ENCODE peak calls at places on chromosomes 6 and 20, in six cellular contexts. One of them, this sample, is unnamed. For H3K27me3, the result is how much of the 10 kb centered on the place peaks cover.

GRCh38 chr20:48394415-48395081 is 433.3 kb downstream of the PREX1 start:
- DNase-seq in gastrocnemius medialis: no peak
- DNase-seq in aorta: no peak
- DNase-seq in heart left ventricle: no peak
- DNase-seq in CD8-positive, alpha-beta T cell: no peak
- DNase-seq in GM23248: no peak
- DNase-seq in this sample: no peak

GRCh38 chr6:66735106-66735890 is 1028.3 kb upstream of the EYS start:
- DNase-seq in gastrocnemius medialis: no peak
- DNase-seq in aorta: no peak
- DNase-seq in heart left ventricle: no peak
- DNase-seq in CD8-positive, alpha-beta T cell: no peak
- DNase-seq in GM23248: no peak
- DNase-seq in this sample: no peak

GRCh38 chr6:127466416-127466815 is 7.2 kb upstream of the KIAA0408 start:
- DNase-seq in gastrocnemius medialis: no peak
- DNase-seq in aorta: no peak
- DNase-seq in heart left ventricle: no peak
- DNase-seq in CD8-positive, alpha-beta T cell: no peak
- DNase-seq in GM23248: no peak
- DNase-seq in this sample: no peak

GRCh38 chr6:140636237-140636636 is 1261.8 kb upstream of the CITED2 start:
- DNase-seq in gastrocnemius medialis: no peak
- DNase-seq in aorta: no peak
- DNase-seq in heart left ventricle: no peak
- DNase-seq in CD8-positive, alpha-beta T cell: no peak
- DNase-seq in GM23248: no peak
- DNase-seq in this sample: no peak

GRCh38 chr20:29689411-29690225 is 1567.8 kb upstream of the DEFB115 start:
- DNase-seq in gastrocnemius medialis: no peak
- DNase-seq in aorta: no peak
- DNase-seq in heart left ventricle: peak
- DNase-seq in CD8-positive, alpha-beta T cell: peak
- DNase-seq in GM23248: peak
- DNase-seq in this sample: no peak

GRCh38 chr6:47571488-47571887 is 93.9 kb downstream of the CD2AP start:
- DNase-seq in gastrocnemius medialis: no peak
- DNase-seq in aorta: no peak
- DNase-seq in heart left ventricle: no peak
- DNase-seq in CD8-positive, alpha-beta T cell: no peak
- DNase-seq in GM23248: peak
- DNase-seq in this sample: no peak

GRCh38 chr6:131519670-131520436 is 53.2 kb upstream of the ARG1 start:
- DNase-seq in gastrocnemius medialis: no peak
- DNase-seq in aorta: no peak
- DNase-seq in heart left ventricle: no peak
- DNase-seq in CD8-positive, alpha-beta T cell: peak
- DNase-seq in GM23248: peak
- DNase-seq in this sample: peak

GRCh38 chr20:36768768-36769430 is 4.7 kb downstream of the DSN1 start:
- DNase-seq in gastrocnemius medialis: no peak
- DNase-seq in aorta: no peak
- DNase-seq in heart left ventricle: no peak
- DNase-seq in CD8-positive, alpha-beta T cell: no peak
- DNase-seq in GM23248: peak
- DNase-seq in this sample: no peak

GRCh38 chr6:80886475-80886874 is 780.0 kb downstream of the BCKDHB start:
- DNase-seq in gastrocnemius medialis: no peak
- DNase-seq in aorta: no peak
- DNase-seq in heart left ventricle: no peak
- DNase-seq in CD8-positive, alpha-beta T cell: no peak
- DNase-seq in GM23248: no peak
- DNase-seq in this sample: no peak

GRCh38 chr6:21593927-21594421 is 423 bp downstream of the SOX4 start:
- DNase-seq in gastrocnemius medialis: no peak
- DNase-seq in aorta: no peak
- DNase-seq in heart left ventricle: peak
- DNase-seq in CD8-positive, alpha-beta T cell: peak
- DNase-seq in GM23248: peak
- DNase-seq in this sample: peak

GRCh38 chr6:33748851-33749250 is 2.1 kb upstream of the IP6K3 start:
- DNase-seq in gastrocnemius medialis: peak
- DNase-seq in aorta: no peak
- DNase-seq in heart left ventricle: no peak
- DNase-seq in CD8-positive, alpha-beta T cell: no peak
- DNase-seq in GM23248: no peak
- DNase-seq in this sample: no peak

GRCh38 chr6:24382220-24382540 is 20.6 kb upstream of the MRS2 start:
- DNase-seq in gastrocnemius medialis: no peak
- DNase-seq in aorta: no peak
- DNase-seq in heart left ventricle: no peak
- DNase-seq in CD8-positive, alpha-beta T cell: no peak
- DNase-seq in GM23248: no peak
- DNase-seq in this sample: no peak

GRCh38 chr6:127811939-127812338 is 88.9 kb downstream of the THEMIS start:
- DNase-seq in gastrocnemius medialis: no peak
- DNase-seq in aorta: no peak
- DNase-seq in heart left ventricle: no peak
- DNase-seq in CD8-positive, alpha-beta T cell: no peak
- DNase-seq in GM23248: no peak
- DNase-seq in this sample: no peak

GRCh38 chr20:58810116-58810878 is 40.4 kb downstream of the GNAS-AS1 start:
- DNase-seq in gastrocnemius medialis: no peak
- DNase-seq in aorta: no peak
- DNase-seq in heart left ventricle: no peak
- DNase-seq in CD8-positive, alpha-beta T cell: no peak
- DNase-seq in GM23248: peak
- DNase-seq in this sample: no peak

GRCh38 chr20:25486377-25486776 is 78.9 kb downstream of the GINS1 start:
- DNase-seq in gastrocnemius medialis: no peak
- DNase-seq in aorta: no peak
- DNase-seq in heart left ventricle: peak
- DNase-seq in CD8-positive, alpha-beta T cell: no peak
- DNase-seq in GM23248: peak
- DNase-seq in this sample: no peak

GRCh38 chr6:43668151-43669028 is 19.2 kb downstream of the MRPS18A start:
- DNase-seq in gastrocnemius medialis: peak
- DNase-seq in aorta: peak
- DNase-seq in heart left ventricle: peak
- DNase-seq in CD8-positive, alpha-beta T cell: peak
- DNase-seq in GM23248: peak
- DNase-seq in this sample: peak

GRCh38 chr6:33430991-33431879 is 11.4 kb downstream of the SYNGAP1 start:
- DNase-seq in gastrocnemius medialis: no peak
- DNase-seq in aorta: peak
- DNase-seq in heart left ventricle: peak
- DNase-seq in CD8-positive, alpha-beta T cell: peak
- DNase-seq in GM23248: peak
- DNase-seq in this sample: peak

GRCh38 chr6:49835140-49835539 is 31.2 kb downstream of the CRISP1 start:
- DNase-seq in gastrocnemius medialis: no peak
- DNase-seq in aorta: no peak
- DNase-seq in heart left ventricle: no peak
- DNase-seq in CD8-positive, alpha-beta T cell: no peak
- DNase-seq in GM23248: no peak
- DNase-seq in this sample: no peak

GRCh38 chr6:118813795-118814194 is 80.2 kb upstream of the ASF1A start:
- DNase-seq in gastrocnemius medialis: no peak
- DNase-seq in aorta: no peak
- DNase-seq in heart left ventricle: no peak
- DNase-seq in CD8-positive, alpha-beta T cell: no peak
- DNase-seq in GM23248: peak
- DNase-seq in this sample: no peak

DNA sequence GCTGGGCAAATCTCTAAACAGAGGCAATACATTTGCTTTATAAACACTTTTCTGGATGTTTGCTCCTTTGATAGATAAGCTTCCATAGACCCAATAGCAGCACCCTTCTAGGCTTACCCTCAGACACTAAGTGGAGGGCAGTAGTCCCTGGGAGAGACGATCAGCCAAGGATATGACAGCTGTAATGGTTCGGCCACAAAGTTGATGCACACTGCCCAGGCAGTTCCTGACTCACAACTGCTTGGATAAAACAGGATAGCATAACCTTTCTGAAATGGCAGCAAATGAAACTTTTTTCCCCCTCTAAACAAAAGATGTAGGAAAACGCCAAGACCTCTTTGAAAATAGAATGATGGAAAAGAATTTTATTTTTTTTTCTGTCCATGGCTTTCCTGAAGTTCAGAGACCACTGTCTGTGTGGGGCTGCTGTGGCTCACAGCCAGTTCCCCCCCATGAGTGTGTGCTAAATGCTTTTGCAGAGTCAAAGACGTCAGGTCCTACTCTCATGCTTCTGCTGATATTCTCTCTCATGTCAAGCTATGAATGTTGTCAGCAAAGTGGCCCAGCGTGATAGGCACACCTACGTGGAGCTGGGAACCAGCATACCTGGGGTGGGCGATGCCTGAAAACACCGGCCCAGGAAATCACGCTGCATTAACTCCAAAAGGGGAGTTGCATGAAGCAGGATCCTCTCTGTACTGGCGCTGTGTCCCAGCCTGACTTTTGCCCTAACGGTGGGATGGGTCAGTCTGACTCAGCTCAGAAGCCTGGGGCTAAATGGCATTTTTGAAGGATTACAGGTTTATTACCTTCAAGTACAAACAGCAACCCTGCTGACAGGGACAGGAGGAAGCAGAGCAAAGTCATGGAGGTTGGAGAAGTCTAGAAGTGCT is 8.8 kb upstream of the MRPS10 start:
- DNase-seq in gastrocnemius medialis: no peak
- DNase-seq in aorta: no peak
- DNase-seq in heart left ventricle: no peak
- DNase-seq in CD8-positive, alpha-beta T cell: no peak
- DNase-seq in GM23248: peak
- DNase-seq in this sample: no peak
- H3K4me3 ChIP-seq in gastrocnemius medialis: no peak
- H3K4me3 ChIP-seq in aorta: no peak
- H3K4me3 ChIP-seq in heart left ventricle: no peak
- H3K4me3 ChIP-seq in CD8-positive, alpha-beta T cell: no peak
- H3K4me3 ChIP-seq in GM23248: peak
- H3K4me3 ChIP-seq in this sample: no peak

GRCh38 chr6:113649276-113649675 is 207.9 kb upstream of the MARCKS start:
- DNase-seq in gastrocnemius medialis: no peak
- DNase-seq in aorta: no peak
- DNase-seq in heart left ventricle: no peak
- DNase-seq in CD8-positive, alpha-beta T cell: no peak
- DNase-seq in GM23248: no peak
- DNase-seq in this sample: no peak

GRCh38 chr6:113649916-113650609 is 207.1 kb upstream of the MARCKS start:
- DNase-seq in gastrocnemius medialis: no peak
- DNase-seq in aorta: no peak
- DNase-seq in heart left ventricle: no peak
- DNase-seq in CD8-positive, alpha-beta T cell: no peak
- DNase-seq in GM23248: no peak
- DNase-seq in this sample: no peak

GRCh38 chr6:113650610-113650979 is 206.6 kb upstream of the MARCKS start:
- DNase-seq in gastrocnemius medialis: no peak
- DNase-seq in aorta: no peak
- DNase-seq in heart left ventricle: no peak
- DNase-seq in CD8-positive, alpha-beta T cell: no peak
- DNase-seq in GM23248: no peak
- DNase-seq in this sample: no peak

GRCh38 chr6:113651920-113652319 is 205.2 kb upstream of the MARCKS start:
- DNase-seq in gastrocnemius medialis: no peak
- DNase-seq in aorta: no peak
- DNase-seq in heart left ventricle: no peak
- DNase-seq in CD8-positive, alpha-beta T cell: no peak
- DNase-seq in GM23248: no peak
- DNase-seq in this sample: no peak

GRCh38 chr6:113651120-113651519 is 206.0 kb upstream of the MARCKS start:
- DNase-seq in gastrocnemius medialis: peak
- DNase-seq in aorta: peak
- DNase-seq in heart left ventricle: peak
- DNase-seq in CD8-positive, alpha-beta T cell: no peak
- DNase-seq in GM23248: no peak
- DNase-seq in this sample: no peak
- H3K27ac ChIP-seq in gastrocnemius medialis: no peak
- H3K27ac ChIP-seq in aorta: no peak
- H3K27ac ChIP-seq in heart left ventricle: no peak
- H3K27ac ChIP-seq in CD8-positive, alpha-beta T cell: no peak
- H3K27ac ChIP-seq in GM23248: no peak
- H3K27ac ChIP-seq in this sample: no peak

DNA sequence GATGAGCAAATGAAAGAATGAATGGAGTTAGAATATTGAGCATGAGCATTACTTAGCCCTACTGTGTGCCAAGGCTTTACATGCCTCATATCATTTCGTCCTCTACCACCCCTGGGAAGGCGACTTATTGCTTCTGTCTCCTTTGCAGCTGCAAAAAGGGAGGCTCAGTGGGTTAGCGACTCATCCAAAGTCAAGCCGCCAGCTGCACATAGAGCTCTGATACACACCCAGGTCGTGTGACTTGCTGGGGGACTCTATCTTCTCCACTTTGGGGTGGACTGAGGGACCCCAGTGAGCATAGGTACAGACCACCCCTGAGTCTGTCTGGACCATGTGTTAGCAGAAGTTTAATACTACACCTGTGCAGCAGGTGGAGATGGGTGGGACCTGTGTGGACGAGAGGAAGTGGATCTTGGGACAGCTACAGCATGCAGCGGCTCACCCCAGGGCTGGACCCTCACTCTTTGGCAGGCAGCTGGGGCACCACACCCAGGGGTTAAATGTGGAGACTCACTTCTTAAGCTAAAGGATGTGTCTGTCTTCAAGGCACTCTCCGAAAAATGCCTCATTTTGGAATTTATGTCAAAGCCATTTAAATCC is 36.2 kb upstream of the ANGPT4 start:
- DNase-seq in gastrocnemius medialis: no peak
- DNase-seq in aorta: no peak
- DNase-seq in heart left ventricle: no peak
- DNase-seq in CD8-positive, alpha-beta T cell: no peak
- DNase-seq in GM23248: no peak
- DNase-seq in this sample: no peak
- H3K27me3 ChIP-seq in gastrocnemius medialis: under half
- H3K27me3 ChIP-seq in aorta: under half
- H3K27me3 ChIP-seq in heart left ventricle: under half
- H3K27me3 ChIP-seq in CD8-positive, alpha-beta T cell: under half
- H3K27me3 ChIP-seq in GM23248: under half
- H3K27me3 ChIP-seq in this sample: under half

GRCh38 chr6:108170607-108171290 is 4.9 kb downstream of the NR2E1 start:
- DNase-seq in gastrocnemius medialis: no peak
- DNase-seq in aorta: no peak
- DNase-seq in heart left ventricle: no peak
- DNase-seq in CD8-positive, alpha-beta T cell: no peak
- DNase-seq in GM23248: no peak
- DNase-seq in this sample: no peak

GRCh38 chr6:108171291-108171917 is 5.6 kb downstream of the NR2E1 start:
- DNase-seq in gastrocnemius medialis: no peak
- DNase-seq in aorta: no peak
- DNase-seq in heart left ventricle: no peak
- DNase-seq in CD8-positive, alpha-beta T cell: no peak
- DNase-seq in GM23248: no peak
- DNase-seq in this sample: no peak

GRCh38 chr6:108168980-108169800 is 3.4 kb downstream of the NR2E1 start:
- DNase-seq in gastrocnemius medialis: no peak
- DNase-seq in aorta: no peak
- DNase-seq in heart left ventricle: no peak
- DNase-seq in CD8-positive, alpha-beta T cell: no peak
- DNase-seq in GM23248: peak
- DNase-seq in this sample: no peak

GRCh38 chr6:108168501-108168979 is 2.7 kb downstream of the NR2E1 start:
- DNase-seq in gastrocnemius medialis: no peak
- DNase-seq in aorta: no peak
- DNase-seq in heart left ventricle: no peak
- DNase-seq in CD8-positive, alpha-beta T cell: no peak
- DNase-seq in GM23248: peak
- DNase-seq in this sample: no peak

GRCh38 chr6:108169801-108170606 is 4.2 kb downstream of the NR2E1 start:
- DNase-seq in gastrocnemius medialis: no peak
- DNase-seq in aorta: no peak
- DNase-seq in heart left ventricle: no peak
- DNase-seq in CD8-positive, alpha-beta T cell: no peak
- DNase-seq in GM23248: no peak
- DNase-seq in this sample: no peak
- H3K4me3 ChIP-seq in gastrocnemius medialis: no peak
- H3K4me3 ChIP-seq in aorta: no peak
- H3K4me3 ChIP-seq in heart left ventricle: no peak
- H3K4me3 ChIP-seq in CD8-positive, alpha-beta T cell: no peak
- H3K4me3 ChIP-seq in GM23248: no peak
- H3K4me3 ChIP-seq in this sample: no peak

This sample was measured in CD4-positive, CD25-positive, alpha-beta regulatory T cell.